ENCODE peak calls at places on chromosomes 12 and 14, in seven cellular contexts. C is IMR-90; W is fibroblast of pulmonary artery; Z is CD4-positive, alpha-beta T cell; K is keratinocyte; Q is neural crest cell; R is progenitor cell of endocrine pancreas. J is an unnamed sample.

GRCh38 chr12:106139422-106140141 is 828 bp upstream of the NUAK1 start:
- DNase-seq in C (peak), W (peak), Z (no peak), K (no peak), Q (peak), R (peak), J (peak)

GRCh38 chr14:93045965-93046695 is 69.6 kb downstream of the ITPK1 start:
- DNase-seq in C (peak), W (peak), Z (no peak), K (no peak), Q (no peak), R (no peak), J (peak)

GRCh38 chr12:10235761-10236631 is 23.3 kb downstream of the GABARAPL1 start:
- DNase-seq in C (peak), W (peak), Z (peak), K (no peak), Q (no peak), R (no peak), J (peak)

GRCh38 chr14:68715032-68715924 is 77.6 kb downstream of the ZFP36L1 start:
- DNase-seq in C (peak), W (peak), Z (no peak), K (no peak), Q (no peak), R (no peak), J (no peak)

GRCh38 chr12:95739561-95740313 is 50.8 kb downstream of the NTN4 start:
- DNase-seq in C (no peak), W (no peak), Z (no peak), K (no peak), Q (no peak), R (no peak), J (no peak)

GRCh38 chr12:67354322-67354721 is 85.2 kb downstream of the CAND1 start:
- DNase-seq in C (peak), W (peak), Z (no peak), K (no peak), Q (no peak), R (no peak), J (no peak)

GRCh38 chr12:82651489-82651888 is 35.2 kb upstream of the TMTC2 start:
- DNase-seq in C (no peak), W (no peak), Z (no peak), K (peak), Q (no peak), R (no peak), J (no peak)

GRCh38 chr12:28507055-28507454 is 316.8 kb downstream of the CCDC91 start:
- DNase-seq in C (peak), W (peak), Z (no peak), K (no peak), Q (no peak), R (no peak), J (peak)

GRCh38 chr14:21408152-21408551 is 24.3 kb upstream of the SUPT16H start:
- DNase-seq in C (peak), W (peak), Z (no peak), K (no peak), Q (no peak), R (no peak), J (peak)

GRCh38 chr14:35336171-35337073 is 44.2 kb downstream of the PSMA6 start:
- DNase-seq in C (peak), W (peak), Z (no peak), K (no peak), Q (peak), R (no peak), J (no peak)

GRCh38 chr14:103597623-103598372 is 31.2 kb upstream of the KLC1 start:
- DNase-seq in C (peak), W (peak), Z (no peak), K (no peak), Q (no peak), R (no peak), J (peak)

GRCh38 chr12:100497105-100497795 is 23.6 kb downstream of the NR1H4 start:
- DNase-seq in C (no peak), W (no peak), Z (no peak), K (no peak), Q (no peak), R (no peak), J (no peak)

DNA sequence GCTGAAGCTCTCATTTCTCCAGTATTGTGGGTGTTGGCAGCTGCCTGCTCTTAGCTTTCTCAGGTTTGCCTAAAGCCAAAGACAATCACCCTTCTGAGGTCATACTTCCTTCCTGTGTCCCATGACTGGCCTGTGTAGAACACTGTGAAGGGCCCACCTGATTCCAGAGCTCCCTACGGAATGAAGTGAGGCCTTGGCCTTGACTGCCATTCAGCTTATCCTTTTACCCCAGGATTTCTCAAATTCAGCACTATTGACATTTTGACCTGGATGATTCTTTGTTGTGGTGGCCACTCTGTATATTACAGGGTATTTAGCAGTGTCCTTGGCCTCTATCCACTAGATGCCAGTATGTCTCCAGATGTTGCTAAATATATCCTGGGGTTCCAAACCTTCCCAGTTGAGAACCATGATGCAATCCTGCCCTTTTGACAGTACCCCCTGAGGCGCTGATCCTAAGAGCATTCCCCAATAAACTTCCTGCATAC is 112.3 kb upstream of the KRR1 start:
- DNase-seq in C (peak), W (peak), Z (no peak), K (peak), Q (no peak), R (no peak), J (peak)
- TF ChIP-seq CTCF in C (peak), W (peak), Z (no peak), K (peak), Q (peak), R (no peak), J (peak)

DNA sequence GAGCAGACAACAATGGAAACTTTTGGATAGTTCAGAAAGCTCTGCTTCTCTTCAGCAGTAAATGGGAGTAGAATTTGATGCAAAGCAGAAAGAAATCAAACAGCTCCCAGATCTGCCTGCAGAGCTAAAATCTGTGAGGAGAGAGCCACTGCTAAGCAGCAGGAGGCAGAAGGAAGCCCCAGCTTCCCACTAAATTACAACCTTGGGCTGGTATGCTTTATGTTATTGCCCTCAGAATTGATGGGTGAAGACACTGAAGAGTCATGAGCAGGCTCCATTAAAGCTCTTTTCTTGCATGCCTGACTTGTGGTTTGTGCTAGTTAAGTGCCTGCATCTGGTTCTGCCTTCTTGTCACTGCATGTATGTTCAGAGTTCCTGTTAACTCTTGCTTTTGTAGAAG is 8.4 kb downstream of the ZC2HC1C start:
- DNase-seq in C (no peak), W (no peak), Z (no peak), K (no peak), Q (no peak), R (no peak), J (no peak)
- TF ChIP-seq CTCF in C (no peak), W (no peak), Z (no peak), K (no peak), Q (no peak), R (no peak), J (no peak)

GRCh38 chr12:109764123-109764522 is 50.5 kb downstream of the FAM222A start:
- DNase-seq in C (no peak), W (no peak), Z (no peak), K (no peak), Q (no peak), R (no peak), J (no peak)
- TF ChIP-seq CTCF in C (no peak), W (no peak), Z (no peak), K (no peak), Q (peak), R (peak), J (no peak)

DNA sequence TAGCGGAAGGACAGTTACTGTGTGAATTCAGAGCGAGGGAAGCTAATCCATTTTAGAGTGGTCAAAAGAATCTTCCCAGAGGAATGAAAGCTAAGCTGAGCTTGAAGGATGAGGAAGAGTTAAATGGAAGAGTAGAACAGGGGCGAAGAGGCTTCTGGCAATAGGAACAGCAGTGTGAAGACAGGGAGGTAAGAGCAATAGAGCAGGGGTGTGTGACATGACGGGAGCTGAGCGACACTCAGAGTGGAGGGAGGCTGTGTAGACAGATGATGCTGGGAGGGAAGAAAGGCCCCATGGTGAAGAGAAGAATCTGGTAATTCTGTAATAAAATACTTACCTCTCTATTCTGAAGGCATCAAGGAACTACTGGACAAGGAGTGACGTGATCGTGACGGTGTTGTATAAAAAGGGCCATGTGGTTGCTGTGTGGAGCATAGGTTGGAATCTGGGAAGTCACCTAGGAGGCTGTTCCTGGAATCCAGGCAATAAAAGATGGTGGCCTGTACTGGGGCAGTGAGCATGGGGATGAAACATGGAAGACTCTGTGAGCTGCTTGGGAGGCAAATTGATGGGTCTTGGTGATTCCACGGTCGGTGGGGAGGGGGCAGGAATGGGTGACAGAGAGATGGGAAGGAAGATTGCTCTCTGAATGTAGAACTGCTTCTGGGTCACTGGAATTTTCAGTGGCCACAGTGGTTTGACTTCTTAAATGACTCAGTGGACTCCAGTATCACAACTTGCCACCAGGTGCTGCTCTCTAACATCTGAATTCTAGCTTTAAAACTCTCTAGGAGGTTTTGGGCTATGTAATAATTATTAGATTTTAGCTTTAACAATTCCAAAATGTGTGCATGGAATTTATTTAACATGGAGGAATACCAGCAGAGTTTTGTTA is 164.1 kb downstream of the ATP23 start:
- DNase-seq in C (peak), W (peak), Z (no peak), K (no peak), Q (no peak), R (no peak), J (peak)
- TF ChIP-seq CTCF in C (no peak), W (peak), Z (no peak), K (peak), Q (peak), R (peak), J (peak)

DNA sequence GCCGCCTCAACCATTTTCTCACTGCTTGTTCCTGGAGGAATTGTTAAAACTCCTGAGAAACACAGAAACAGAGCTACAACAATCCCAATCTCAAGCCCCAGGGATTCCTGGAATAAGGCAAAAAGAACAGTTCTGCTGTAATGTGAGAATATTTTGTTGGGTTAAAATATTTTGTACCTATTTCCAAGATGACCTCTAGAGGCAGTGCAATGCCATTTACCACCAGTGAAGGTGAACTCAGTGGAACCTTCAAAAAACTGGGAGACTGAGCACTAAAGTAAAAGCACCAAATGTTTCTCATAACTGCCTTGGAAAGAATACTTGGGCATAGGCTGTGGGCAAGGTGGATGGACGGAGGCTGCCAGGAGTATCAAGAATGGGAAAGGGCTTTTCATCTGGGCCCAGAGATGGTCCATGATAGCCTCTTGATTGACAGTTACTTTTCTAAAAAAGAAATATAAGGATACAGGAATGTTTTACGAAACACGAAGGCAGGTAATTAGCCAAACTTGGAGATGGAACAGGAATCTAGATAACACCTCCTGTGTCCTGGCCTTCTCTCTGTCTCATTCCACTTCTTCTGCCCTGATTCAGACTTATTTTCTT is 334.0 kb upstream of the FLRT2 start:
- DNase-seq in C (peak), W (peak), Z (no peak), K (no peak), Q (no peak), R (no peak), J (no peak)
- TF ChIP-seq CTCF in C (peak), W (peak), Z (no peak), K (peak), Q (peak), R (peak), J (peak)

J was measured in HFFc6.